ENCODE peak calls at places on chromosome 10, in four cellular contexts. E is neural crest cell, C is cardiac muscle cell, B is dermis blood vessel endothelial cell. G is an unnamed sample.

GRCh38 chr10:101214446-101215396 is 14.5 kb downstream of the LBX1 start:
- DNase-seq in E (peak; percentile 73), C (peak; percentile 54), B (peak; percentile 71), G (peak; percentile 50)

GRCh38 chr10:17206210-17206709 is 4.8 kb upstream of the TRDMT1 start:
- DNase-seq in E (no peak), C (peak; percentile 63), B (peak; percentile 75), G (peak; percentile 57)

GRCh38 chr10:79382491-79382941 is 35.2 kb downstream of the PPIF start:
- DNase-seq in E (no peak), C (no peak), B (no peak), G (no peak)

GRCh38 chr10:116637830-116638229 is 17.1 kb downstream of the PNLIPRP2 start:
- DNase-seq in E (no peak), C (no peak), B (no peak), G (no peak)

GRCh38 chr10:76309744-76310441 is 878.5 kb downstream of the LRMDA start:
- DNase-seq in E (no peak), C (peak; percentile 28), B (no peak), G (no peak)

GRCh38 chr10:125783957-125784356 is 8.3 kb upstream of the MMP21 start:
- DNase-seq in E (no peak), C (no peak), B (no peak), G (no peak)

GRCh38 chr10:50275650-50276235 is 24.4 kb upstream of the ASAH2 start:
- DNase-seq in E (peak; percentile 28), C (peak; percentile 24), B (peak; percentile 54), G (no peak)

GRCh38 chr10:5478694-5479305 is 20.6 kb downstream of the CALML5 start:
- DNase-seq in E (no peak), C (no peak), B (no peak), G (no peak)

GRCh38 chr10:25666276-25666675 is 267.8 kb upstream of the MYO3A start:
- DNase-seq in E (no peak), C (peak; percentile 82), B (no peak), G (no peak)

GRCh38 chr10:95408148-95408930 is 117.5 kb upstream of the PDLIM1 start:
- DNase-seq in E (no peak), C (no peak), B (no peak), G (no peak)

GRCh38 chr10:127151981-127152699 is 44.3 kb downstream of the INSYN2A start:
- DNase-seq in E (no peak), C (peak; percentile 8), B (no peak), G (no peak)

GRCh38 chr10:31819393-31819820 is 109.2 kb downstream of the ARHGAP12 start:
- DNase-seq in E (no peak), C (no peak), B (no peak), G (no peak)

GRCh38 chr10:86261933-86262665 is 104.5 kb downstream of the GRID1 start:
- DNase-seq in E (no peak), C (no peak), B (peak; percentile 14), G (no peak)

G was measured in effector memory CD4-positive, alpha-beta T cell.